ENCODE peak calls at places on chromosomes 4 and X, in seven cellular contexts. One of them, this sample, is unnamed.

GRCh38 chr4:102543030-102543505 is 41.9 kb downstream of the NFKB1 start:
- DNase-seq in foreskin fibroblast: no peak
- DNase-seq in CD4-positive, alpha-beta memory T cell: no peak
- DNase-seq in HCT116: no peak
- DNase-seq in fibroblast of lung: no peak
- DNase-seq in iPS DF 6.9: no peak
- DNase-seq in upper lobe of left lung: no peak
- DNase-seq in this sample: no peak

GRCh38 chr4:151721466-151721865 is 39.3 kb downstream of the GATB start:
- DNase-seq in foreskin fibroblast: no peak
- DNase-seq in CD4-positive, alpha-beta memory T cell: no peak
- DNase-seq in HCT116: no peak
- DNase-seq in fibroblast of lung: no peak
- DNase-seq in iPS DF 6.9: no peak
- DNase-seq in upper lobe of left lung: no peak
- DNase-seq in this sample: no peak

GRCh38 chrX:150094375-150094774 is 156.1 kb upstream of the EOLA2 start:
- DNase-seq in foreskin fibroblast: no peak
- DNase-seq in CD4-positive, alpha-beta memory T cell: no peak
- DNase-seq in HCT116: no peak
- DNase-seq in fibroblast of lung: no peak
- DNase-seq in iPS DF 6.9: no peak
- DNase-seq in upper lobe of left lung: no peak
- DNase-seq in this sample: no peak

GRCh38 chr4:84952004-84952403 is 14.5 kb downstream of the WDFY3 start:
- DNase-seq in foreskin fibroblast: no peak
- DNase-seq in CD4-positive, alpha-beta memory T cell: no peak
- DNase-seq in HCT116: peak
- DNase-seq in fibroblast of lung: peak
- DNase-seq in iPS DF 6.9: no peak
- DNase-seq in upper lobe of left lung: peak
- DNase-seq in this sample: no peak

GRCh38 chr4:13917010-13917409 is 289.5 kb upstream of the BOD1L1 start:
- DNase-seq in foreskin fibroblast: peak
- DNase-seq in CD4-positive, alpha-beta memory T cell: no peak
- DNase-seq in HCT116: no peak
- DNase-seq in fibroblast of lung: peak
- DNase-seq in iPS DF 6.9: no peak
- DNase-seq in upper lobe of left lung: no peak
- DNase-seq in this sample: no peak

GRCh38 chr4:53847935-53848334 is 216.5 kb downstream of the CHIC2 start:
- DNase-seq in foreskin fibroblast: no peak
- DNase-seq in CD4-positive, alpha-beta memory T cell: no peak
- DNase-seq in HCT116: no peak
- DNase-seq in fibroblast of lung: no peak
- DNase-seq in iPS DF 6.9: no peak
- DNase-seq in upper lobe of left lung: no peak
- DNase-seq in this sample: no peak

GRCh38 chrX:508163-508562 is 121.5 kb upstream of the PPP2R3B start:
- DNase-seq in foreskin fibroblast: no peak
- DNase-seq in CD4-positive, alpha-beta memory T cell: no peak
- DNase-seq in HCT116: no peak
- DNase-seq in fibroblast of lung: no peak
- DNase-seq in iPS DF 6.9: no peak
- DNase-seq in upper lobe of left lung: no peak
- DNase-seq in this sample: no peak

GRCh38 chr4:141220655-141221605 is at the start of gene ZNF330:
- DNase-seq in foreskin fibroblast: peak
- DNase-seq in CD4-positive, alpha-beta memory T cell: peak
- DNase-seq in HCT116: peak
- DNase-seq in fibroblast of lung: peak
- DNase-seq in iPS DF 6.9: peak
- DNase-seq in upper lobe of left lung: peak
- DNase-seq in this sample: peak

GRCh38 chrX:73987166-73987565 is 316.8 kb upstream of the ZCCHC13 start:
- DNase-seq in foreskin fibroblast: no peak
- DNase-seq in CD4-positive, alpha-beta memory T cell: no peak
- DNase-seq in HCT116: no peak
- DNase-seq in fibroblast of lung: no peak
- DNase-seq in iPS DF 6.9: no peak
- DNase-seq in upper lobe of left lung: no peak
- DNase-seq in this sample: no peak

GRCh38 chrX:74343327-74343969 is 39.5 kb downstream of the ZCCHC13 start:
- DNase-seq in foreskin fibroblast: no peak
- DNase-seq in CD4-positive, alpha-beta memory T cell: no peak
- DNase-seq in HCT116: no peak
- DNase-seq in fibroblast of lung: no peak
- DNase-seq in iPS DF 6.9: no peak
- DNase-seq in upper lobe of left lung: no peak
- DNase-seq in this sample: no peak

GRCh38 chr4:91171217-91171616 is 1044.0 kb downstream of the CCSER1 start:
- DNase-seq in foreskin fibroblast: no peak
- DNase-seq in CD4-positive, alpha-beta memory T cell: no peak
- DNase-seq in HCT116: no peak
- DNase-seq in fibroblast of lung: peak
- DNase-seq in iPS DF 6.9: no peak
- DNase-seq in upper lobe of left lung: no peak
- DNase-seq in this sample: no peak

GRCh38 chrX:115233497-115234219 is at the start of gene LRCH2:
- DNase-seq in foreskin fibroblast: peak
- DNase-seq in CD4-positive, alpha-beta memory T cell: no peak
- DNase-seq in HCT116: no peak
- DNase-seq in fibroblast of lung: peak
- DNase-seq in iPS DF 6.9: no peak
- DNase-seq in upper lobe of left lung: peak
- DNase-seq in this sample: peak

GRCh38 chr4:145779319-145779801 is 99.4 kb downstream of the C4orf51 start:
- DNase-seq in foreskin fibroblast: no peak
- DNase-seq in CD4-positive, alpha-beta memory T cell: no peak
- DNase-seq in HCT116: no peak
- DNase-seq in fibroblast of lung: peak
- DNase-seq in iPS DF 6.9: peak
- DNase-seq in upper lobe of left lung: no peak
- DNase-seq in this sample: no peak

GRCh38 chrX:71095033-71095432 is 618 bp upstream of the FOXO4 start:
- DNase-seq in foreskin fibroblast: no peak
- DNase-seq in CD4-positive, alpha-beta memory T cell: no peak
- DNase-seq in HCT116: no peak
- DNase-seq in fibroblast of lung: no peak
- DNase-seq in iPS DF 6.9: no peak
- DNase-seq in upper lobe of left lung: no peak
- DNase-seq in this sample: no peak

GRCh38 chrX:133677123-133678063 is 262.1 kb upstream of the GPC4 start:
- DNase-seq in foreskin fibroblast: no peak
- DNase-seq in CD4-positive, alpha-beta memory T cell: no peak
- DNase-seq in HCT116: no peak
- DNase-seq in fibroblast of lung: no peak
- DNase-seq in iPS DF 6.9: no peak
- DNase-seq in upper lobe of left lung: no peak
- DNase-seq in this sample: no peak

GRCh38 chrX:81261576-81261975 is 59.7 kb downstream of the SH3BGRL start:
- DNase-seq in foreskin fibroblast: no peak
- DNase-seq in CD4-positive, alpha-beta memory T cell: no peak
- DNase-seq in HCT116: no peak
- DNase-seq in fibroblast of lung: peak
- DNase-seq in iPS DF 6.9: no peak
- DNase-seq in upper lobe of left lung: no peak
- DNase-seq in this sample: no peak

GRCh38 chr4:81577392-81577791 is 105.7 kb upstream of the RASGEF1B start:
- DNase-seq in foreskin fibroblast: no peak
- DNase-seq in CD4-positive, alpha-beta memory T cell: no peak
- DNase-seq in HCT116: no peak
- DNase-seq in fibroblast of lung: no peak
- DNase-seq in iPS DF 6.9: no peak
- DNase-seq in upper lobe of left lung: no peak
- DNase-seq in this sample: no peak

GRCh38 chr4:119136541-119136940 is 909 bp downstream of the MYOZ2 start:
- DNase-seq in foreskin fibroblast: peak
- DNase-seq in CD4-positive, alpha-beta memory T cell: no peak
- DNase-seq in HCT116: no peak
- DNase-seq in fibroblast of lung: no peak
- DNase-seq in iPS DF 6.9: no peak
- DNase-seq in upper lobe of left lung: no peak
- DNase-seq in this sample: no peak

DNA sequence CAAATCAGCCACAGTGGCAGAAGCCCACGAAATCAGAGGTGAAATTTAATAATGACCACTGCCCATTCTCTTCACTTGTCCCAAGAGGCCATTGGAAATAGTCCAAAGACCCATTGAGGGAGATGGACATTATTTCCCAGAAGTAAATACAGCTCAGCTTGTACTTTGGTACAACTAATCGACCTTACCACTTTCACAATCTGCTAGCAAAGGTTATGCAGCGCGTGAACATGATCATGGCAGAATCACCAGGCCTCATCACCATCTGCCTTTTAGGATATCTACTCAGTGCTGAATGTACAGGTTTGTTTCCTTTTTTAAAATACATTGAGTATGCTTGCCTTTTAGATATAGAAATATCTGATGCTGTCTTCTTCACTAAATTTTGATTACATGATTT is at the start of gene F9:
- DNase-seq in foreskin fibroblast: no peak
- DNase-seq in CD4-positive, alpha-beta memory T cell: no peak
- DNase-seq in HCT116: no peak
- DNase-seq in fibroblast of lung: no peak
- DNase-seq in iPS DF 6.9: no peak
- DNase-seq in upper lobe of left lung: no peak
- DNase-seq in this sample: no peak
- H3K4me3 ChIP-seq in foreskin fibroblast: no peak
- H3K4me3 ChIP-seq in CD4-positive, alpha-beta memory T cell: no peak
- H3K4me3 ChIP-seq in HCT116: no peak
- H3K4me3 ChIP-seq in fibroblast of lung: no peak
- H3K4me3 ChIP-seq in iPS DF 6.9: no peak
- H3K4me3 ChIP-seq in upper lobe of left lung: no peak
- H3K4me3 ChIP-seq in this sample: no peak

DNA sequence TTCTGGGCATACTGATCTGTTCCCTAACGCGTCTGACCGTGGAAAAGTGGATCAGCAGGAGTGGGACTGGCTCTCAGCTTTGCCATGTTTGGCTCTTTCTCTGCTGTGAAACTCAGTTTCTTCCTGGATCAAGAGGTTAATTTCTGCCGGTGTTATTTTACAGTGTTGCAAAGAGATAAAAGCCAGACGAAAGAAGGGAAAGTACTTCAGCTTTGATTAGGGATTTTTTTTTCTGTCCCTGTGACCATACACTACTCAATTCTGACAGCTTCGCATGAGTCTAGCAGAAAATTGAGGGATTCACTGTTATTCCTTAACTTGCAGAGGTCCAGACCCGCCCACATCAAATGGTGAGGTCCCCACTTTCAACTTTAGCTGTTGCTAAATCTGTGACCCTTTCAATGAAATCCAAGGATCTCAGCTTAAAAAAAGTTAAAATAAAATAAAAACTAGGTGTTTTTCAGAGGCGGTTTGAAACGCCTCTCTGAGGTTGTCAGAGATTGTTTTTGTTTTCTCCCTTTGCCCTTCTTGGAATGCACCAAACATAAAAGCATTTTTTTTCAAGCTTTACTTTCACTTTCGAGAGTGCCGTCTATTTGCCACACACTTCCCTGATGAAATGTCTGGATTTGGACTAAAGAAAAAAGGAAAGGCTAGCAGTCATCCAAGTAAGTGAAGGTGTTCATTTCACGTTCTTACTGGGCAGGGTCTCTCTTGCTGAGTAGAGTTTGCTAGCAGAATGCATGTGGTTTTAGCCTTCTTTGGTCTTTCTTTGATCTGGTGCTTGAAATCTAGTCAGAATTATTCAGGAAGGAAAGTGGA is at the start of gene TLR3:
- DNase-seq in foreskin fibroblast: peak
- DNase-seq in CD4-positive, alpha-beta memory T cell: peak
- DNase-seq in HCT116: no peak
- DNase-seq in fibroblast of lung: peak
- DNase-seq in iPS DF 6.9: no peak
- DNase-seq in upper lobe of left lung: no peak
- DNase-seq in this sample: no peak
- H3K4me3 ChIP-seq in foreskin fibroblast: peak
- H3K4me3 ChIP-seq in CD4-positive, alpha-beta memory T cell: peak
- H3K4me3 ChIP-seq in HCT116: peak
- H3K4me3 ChIP-seq in fibroblast of lung: peak
- H3K4me3 ChIP-seq in iPS DF 6.9: no peak
- H3K4me3 ChIP-seq in upper lobe of left lung: peak
- H3K4me3 ChIP-seq in this sample: peak

DNA sequence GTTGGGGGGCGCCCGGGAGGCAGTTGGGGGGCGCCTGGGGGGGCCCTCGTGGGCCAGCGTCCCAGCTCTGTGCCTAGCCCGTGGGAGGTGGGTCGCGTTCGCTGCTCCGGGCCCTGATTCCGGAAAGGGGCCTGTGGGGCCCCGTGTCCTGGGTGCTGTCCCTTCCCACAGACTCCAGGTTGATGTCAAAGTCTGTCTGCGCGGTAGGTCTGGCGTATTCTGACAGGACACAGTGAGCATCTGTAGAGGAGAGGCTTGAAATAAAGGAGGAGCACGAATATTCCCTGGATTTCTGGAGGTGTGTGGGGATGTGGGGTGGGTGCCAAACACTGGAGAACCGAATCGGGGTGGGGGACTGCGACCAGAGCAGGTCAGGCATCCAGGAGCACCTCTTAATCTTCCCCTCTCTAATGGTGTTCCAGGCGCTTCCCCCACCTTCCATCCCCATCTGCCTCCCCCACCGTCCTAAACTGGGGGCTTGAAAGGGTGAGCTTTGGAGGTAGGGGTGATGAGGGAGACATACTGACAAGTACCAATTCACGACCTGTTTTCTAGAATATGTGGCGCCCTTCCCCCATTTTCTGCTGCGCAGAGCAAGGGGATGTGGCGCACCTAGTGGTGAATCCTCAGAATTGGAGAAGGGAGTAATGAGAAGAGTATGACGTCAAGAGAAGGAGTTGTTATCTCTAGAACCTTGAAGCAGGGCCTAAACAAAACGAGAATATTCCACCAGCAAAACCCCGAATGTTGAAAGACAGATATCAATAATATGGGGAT is 873 bp downstream of the GPRASP1 start:
- DNase-seq in foreskin fibroblast: peak
- DNase-seq in CD4-positive, alpha-beta memory T cell: peak
- DNase-seq in HCT116: no peak
- DNase-seq in fibroblast of lung: peak
- DNase-seq in iPS DF 6.9: no peak
- DNase-seq in upper lobe of left lung: no peak
- DNase-seq in this sample: peak
- H3K4me3 ChIP-seq in foreskin fibroblast: peak
- H3K4me3 ChIP-seq in CD4-positive, alpha-beta memory T cell: peak
- H3K4me3 ChIP-seq in HCT116: no peak
- H3K4me3 ChIP-seq in fibroblast of lung: peak
- H3K4me3 ChIP-seq in iPS DF 6.9: peak
- H3K4me3 ChIP-seq in upper lobe of left lung: peak
- H3K4me3 ChIP-seq in this sample: peak

DNA sequence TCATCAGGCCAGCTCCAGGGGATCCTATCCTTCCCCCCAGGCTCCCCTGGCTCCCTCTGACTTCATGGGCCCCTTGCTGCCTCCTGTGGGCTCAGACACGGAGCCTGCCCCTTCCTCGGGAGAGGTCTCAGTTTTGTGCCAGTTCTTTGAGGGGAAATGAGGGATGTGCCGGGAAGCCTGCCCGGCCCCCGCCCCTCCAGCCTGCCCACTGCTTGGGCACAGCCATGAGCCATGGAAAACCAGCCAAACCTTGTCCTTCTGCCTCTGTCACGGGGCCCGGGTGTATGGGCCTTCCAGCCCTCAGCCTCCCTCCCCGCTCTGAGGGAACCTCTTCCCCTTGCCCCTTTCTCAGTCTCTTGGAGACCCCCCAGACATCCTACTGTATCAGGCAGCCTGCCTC is 6.8 kb downstream of the BGN start:
- DNase-seq in foreskin fibroblast: no peak
- DNase-seq in CD4-positive, alpha-beta memory T cell: no peak
- DNase-seq in HCT116: no peak
- DNase-seq in fibroblast of lung: no peak
- DNase-seq in iPS DF 6.9: no peak
- DNase-seq in upper lobe of left lung: no peak
- DNase-seq in this sample: no peak
- H3K4me3 ChIP-seq in foreskin fibroblast: no peak
- H3K4me3 ChIP-seq in CD4-positive, alpha-beta memory T cell: no peak
- H3K4me3 ChIP-seq in HCT116: no peak
- H3K4me3 ChIP-seq in fibroblast of lung: no peak
- H3K4me3 ChIP-seq in iPS DF 6.9: no peak
- H3K4me3 ChIP-seq in upper lobe of left lung: no peak
- H3K4me3 ChIP-seq in this sample: no peak

This sample was measured in heart left ventricle.